ENCODE peak calls at places on chromosomes 13 and 19, in six cellular contexts. P is PC-3, O is H9, D is neural progenitor cell, A is PC-9, H is GM23248. W is an unnamed sample. For H3K27me3, the result is how much of the 10 kb centered on the place peaks cover.

GRCh38 chr19:2494447-2495129 is 18.7 kb downstream of the GADD45B start:
- DNase-seq in P (peak), O (no peak), D (peak), A (peak), H (peak), W (peak)

GRCh38 chr13:100182894-100183490 is 94.1 kb downstream of the PCCA start:
- DNase-seq in P (no peak), O (no peak), D (no peak), A (no peak), H (no peak), W (no peak)

GRCh38 chr13:58852076-58852475 is 1220.5 kb downstream of the PCDH17 start:
- DNase-seq in P (peak), O (no peak), D (no peak), A (no peak), H (no peak), W (no peak)

GRCh38 chr13:51734786-51735185 is 69.2 kb downstream of the DHRS12 start:
- DNase-seq in P (no peak), O (no peak), D (no peak), A (no peak), H (peak), W (no peak)

GRCh38 chr13:42275098-42275471 is 3.1 kb downstream of the AKAP11 start:
- DNase-seq in P (no peak), O (no peak), D (no peak), A (no peak), H (peak), W (no peak)

GRCh38 chr19:46603752-46604241 is 2.7 kb downstream of the CALM3 start:
- DNase-seq in P (no peak), O (no peak), D (no peak), A (no peak), H (peak), W (peak)

GRCh38 chr13:79393564-79394249 is 12.3 kb downstream of the RBM26 start:
- DNase-seq in P (peak), O (no peak), D (no peak), A (no peak), H (no peak), W (peak)

GRCh38 chr13:112781881-112782361 is 92.1 kb downstream of the ATP11A start:
- DNase-seq in P (no peak), O (no peak), D (no peak), A (no peak), H (peak), W (no peak)

GRCh38 chr19:46347985-46348384 is 1.1 kb downstream of the PPP5C start:
- DNase-seq in P (no peak), O (no peak), D (no peak), A (no peak), H (no peak), W (no peak)

GRCh38 chr19:41740415-41741243 is 14.7 kb upstream of the CEACAM6 start:
- DNase-seq in P (no peak), O (no peak), D (no peak), A (peak), H (no peak), W (no peak)

GRCh38 chr19:48539503-48540096 is 12.4 kb upstream of the SULT2B1 start:
- DNase-seq in P (peak), O (no peak), D (no peak), A (no peak), H (peak), W (peak)

GRCh38 chr19:48452255-48452654 is 3.1 kb upstream of the KCNJ14 start:
- DNase-seq in P (peak), O (no peak), D (no peak), A (peak), H (no peak), W (peak)

GRCh38 chr19:8575467-8575997 is 1.7 kb downstream of the MYO1F start:
- DNase-seq in P (peak), O (peak), D (no peak), A (peak), H (peak), W (no peak)

GRCh38 chr13:90502143-90502542 is 845.3 kb upstream of the MIR17HG start:
- DNase-seq in P (no peak), O (no peak), D (no peak), A (no peak), H (no peak), W (no peak)

GRCh38 chr19:5691205-5691929 is 1.3 kb downstream of the RPL36 start:
- DNase-seq in P (peak), O (peak), D (peak), A (no peak), H (peak), W (peak)

GRCh38 chr13:77696006-77696862 is 1.3 kb upstream of the SLAIN1 start:
- DNase-seq in P (peak), O (no peak), D (peak), A (no peak), H (no peak), W (peak)

GRCh38 chr13:96141032-96141431 is 51.1 kb downstream of the HS6ST3 start:
- DNase-seq in P (peak), O (no peak), D (peak), A (peak), H (peak), W (peak)

GRCh38 chr19:14342809-14343208 is 38.4 kb upstream of the ADGRE5 start:
- DNase-seq in P (no peak), O (peak), D (no peak), A (no peak), H (no peak), W (no peak)

GRCh38 chr13:28401303-28402056 is 93.4 kb downstream of the FLT1 start:
- DNase-seq in P (peak), O (no peak), D (no peak), A (peak), H (peak), W (no peak)

GRCh38 chr19:57334191-57334590 is 13.9 kb downstream of the ZNF543 start:
- DNase-seq in P (no peak), O (no peak), D (no peak), A (no peak), H (no peak), W (peak)

GRCh38 chr13:112652512-112653458 is 37.1 kb upstream of the ATP11A start:
- DNase-seq in P (peak), O (no peak), D (no peak), A (no peak), H (no peak), W (no peak)

GRCh38 chr19:1665565-1666047 is 13.2 kb upstream of the TCF3 start:
- DNase-seq in P (no peak), O (no peak), D (no peak), A (no peak), H (no peak), W (no peak)

GRCh38 chr13:30866692-30867669 is 39.1 kb upstream of the MEDAG start:
- DNase-seq in P (no peak), O (no peak), D (no peak), A (no peak), H (no peak), W (no peak)

GRCh38 chr13:30863796-30864195 is 42.3 kb upstream of the MEDAG start:
- DNase-seq in P (no peak), O (peak), D (no peak), A (no peak), H (no peak), W (no peak)

GRCh38 chr13:30864352-30865130 is 41.5 kb upstream of the MEDAG start:
- DNase-seq in P (no peak), O (no peak), D (peak), A (no peak), H (peak), W (peak)

GRCh38 chr13:30863231-30863630 is 42.8 kb upstream of the MEDAG start:
- DNase-seq in P (no peak), O (peak), D (peak), A (no peak), H (no peak), W (no peak)

GRCh38 chr13:30865131-30866009 is 40.7 kb upstream of the MEDAG start:
- DNase-seq in P (peak), O (peak), D (peak), A (peak), H (peak), W (peak)
- H2AFZ ChIP-seq in P (peak), O (no peak), D (peak), A (peak), H (peak), W (peak)

GRCh38 chr13:83057119-83057518 is 825.2 kb downstream of the SLITRK1 start:
- DNase-seq in P (peak), O (no peak), D (no peak), A (no peak), H (peak), W (no peak)
- H3K27me3 ChIP-seq in P (under half), O (under half), D (under half), A (under half), H (under half), W (under half)

GRCh38 chr13:92572190-92572589 is 654.4 kb upstream of the GPC6 start:
- DNase-seq in P (no peak), O (no peak), D (peak), A (no peak), H (no peak), W (no peak)
- H2AFZ ChIP-seq in P (no peak), O (no peak), D (no peak), A (no peak), H (no peak), W (no peak)

GRCh38 chr13:21676611-21677021 is 5.7 kb downstream of the FGF9 start:
- DNase-seq in P (no peak), O (peak), D (peak), A (no peak), H (no peak), W (peak)

GRCh38 chr13:21673592-21674270 is 2.9 kb downstream of the FGF9 start:
- DNase-seq in P (peak), O (peak), D (peak), A (no peak), H (peak), W (peak)

GRCh38 chr13:21675095-21676007 is 4.5 kb downstream of the FGF9 start:
- DNase-seq in P (no peak), O (peak), D (peak), A (no peak), H (peak), W (peak)

GRCh38 chr13:21674271-21675009 is 3.6 kb downstream of the FGF9 start:
- DNase-seq in P (no peak), O (peak), D (peak), A (no peak), H (peak), W (peak)

GRCh38 chr13:21677075-21677628 is 6.3 kb downstream of the FGF9 start:
- DNase-seq in P (no peak), O (no peak), D (no peak), A (no peak), H (no peak), W (no peak)
- H3K27me3 ChIP-seq in P (half or more), O (under half), D (half or more), A (half or more), H (half or more), W (under half)

GRCh38 chr13:110306340-110306959 is 507 bp downstream of the COL4A1 start:
- DNase-seq in P (no peak), O (peak), D (peak), A (no peak), H (peak), W (peak)
- H2AFZ ChIP-seq in P (peak), O (no peak), D (peak), A (no peak), H (peak), W (peak)

DNA sequence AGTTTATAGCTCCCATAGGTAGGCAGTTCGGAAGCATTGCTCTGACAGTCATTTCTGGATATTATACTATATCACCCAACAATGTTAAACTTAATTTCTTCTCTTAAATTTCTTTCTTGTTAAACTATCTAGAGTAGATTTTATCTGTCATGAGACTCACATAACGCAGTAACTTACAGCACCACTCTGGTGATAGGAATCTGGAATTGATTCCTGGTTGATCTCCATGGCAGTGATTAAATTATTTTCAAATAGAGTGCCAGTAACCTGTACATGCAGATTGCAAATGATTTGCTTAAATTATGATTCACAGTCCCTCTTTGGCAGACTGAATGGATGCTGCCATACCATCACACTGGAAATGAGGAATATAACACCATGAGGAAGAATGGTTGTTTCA is 722.1 kb downstream of the DACH1 start:
- DNase-seq in P (no peak), O (no peak), D (no peak), A (no peak), H (no peak), W (no peak)
- H3K27me3 ChIP-seq in P (under half), O (under half), D (under half), A (under half), H (under half), W (under half)

W was measured in hepatocyte.